ENCODE peak calls at places on chromosomes 5 and 9, in eight cellular contexts. Y is right lobe of liver, L is dorsolateral prefrontal cortex, D is left ventricle myocardium inferior, V is upper lobe of left lung, N is left lung, E is upper lobe of right lung, C is GM06990. W is an unnamed sample.
A peak's percentile ranks its signal among the peaks of the same experiment; 100 is the strongest.

GRCh38 chr9:77953590-77953989 is 78.0 kb downstream of the GNAQ start:
- DNase-seq in N (no peak), Y (no peak), V (no peak), D (no peak), L (no peak), C (no peak), E (no peak), W (peak; percentile 45)

GRCh38 chr5:9686211-9686610 is 56.1 kb upstream of the TAS2R1 start:
- DNase-seq in L (no peak), N (no peak), D (no peak), C (no peak), V (no peak), E (no peak), Y (no peak), W (no peak)

GRCh38 chr5:177546262-177546741 is 8.1 kb downstream of the FAM193B start:
- DNase-seq in Y (peak; percentile 51), L (no peak), N (no peak), E (no peak), D (no peak), C (no peak), V (no peak), W (peak; percentile 100)

GRCh38 chr9:99035313-99035712 is 69.6 kb upstream of the TGFBR1 start:
- DNase-seq in L (no peak), N (no peak), C (no peak), E (no peak), V (no peak), Y (no peak), D (no peak), W (no peak)

GRCh38 chr9:137035507-137035834 is 3.6 kb upstream of the FUT7 start:
- DNase-seq in C (no peak), E (no peak), L (no peak), V (no peak), D (no peak), N (no peak), Y (no peak), W (no peak)

GRCh38 chr9:98428452-98428851 is 173.0 kb upstream of the TBC1D2 start:
- DNase-seq in C (no peak), E (no peak), Y (no peak), V (no peak), N (no peak), L (no peak), D (no peak), W (no peak)

GRCh38 chr5:16411235-16411634 is 54.4 kb downstream of the ZNF622 start:
- DNase-seq in E (no peak), C (no peak), N (no peak), V (no peak), L (no peak), D (no peak), Y (no peak), W (peak; percentile 32)

GRCh38 chr9:6007770-6008168 is 7.7 kb downstream of the RANBP6 start:
- DNase-seq in N (peak; percentile 83), V (peak; percentile 97), D (peak; percentile 78), L (peak; percentile 75), C (peak; percentile 86), Y (peak; percentile 87), E (peak; percentile 91), W (peak; percentile 24)

GRCh38 chr5:91302958-91303357 is 80.2 kb downstream of the ARRDC3 start:
- DNase-seq in Y (no peak), V (no peak), N (no peak), C (no peak), E (no peak), L (no peak), D (no peak), W (no peak)

GRCh38 chr5:473344-474192 is 30.6 kb downstream of the EXOC3 start:
- DNase-seq in E (no peak), Y (peak; percentile 59), D (peak; percentile 41), V (no peak), L (no peak), C (peak; percentile 63), N (peak; percentile 45), W (peak; percentile 17)

GRCh38 chr9:76401580-76402354 is 7.5 kb upstream of the RFK start:
- DNase-seq in C (no peak), E (no peak), L (no peak), V (no peak), N (no peak), D (no peak), Y (no peak), W (peak; percentile 48)

GRCh38 chr5:65951330-65951729 is 25.0 kb downstream of the ERBIN start:
- DNase-seq in V (no peak), E (no peak), N (no peak), D (no peak), Y (no peak), L (no peak), C (no peak), W (no peak)

GRCh38 chr5:146659961-146660360 is 144.0 kb upstream of the GPR151 start:
- DNase-seq in E (no peak), N (no peak), Y (no peak), D (no peak), L (no peak), V (no peak), C (no peak), W (no peak)

GRCh38 chr9:112361602-112362001 is 18.3 kb upstream of the HSDL2 start:
- DNase-seq in V (no peak), E (no peak), C (no peak), Y (no peak), D (no peak), N (no peak), L (no peak), W (peak; percentile 58)

GRCh38 chr5:172616730-172617129 is 24.3 kb upstream of the NEURL1B start:
- DNase-seq in D (peak; percentile 85), C (no peak), E (no peak), Y (peak; percentile 33), V (no peak), L (no peak), N (no peak), W (peak; percentile 43)

GRCh38 chr9:109118802-109119438 is 827 bp downstream of the TMEM245 start:
- DNase-seq in V (no peak), E (no peak), N (peak; percentile 42), Y (no peak), L (peak; percentile 35), D (no peak), C (no peak), W (no peak)

GRCh38 chr5:149471406-149472183 is 79.6 kb downstream of the CSNK1A1 start:
- DNase-seq in E (no peak), C (no peak), Y (no peak), L (no peak), N (no peak), V (no peak), D (peak; percentile 38), W (peak; percentile 89)

GRCh38 chr9:97855486-97855875 is 2.5 kb downstream of the FOXE1 start:
- DNase-seq in N (no peak), D (no peak), C (no peak), V (no peak), L (no peak), Y (no peak), E (no peak), W (no peak)

GRCh38 chr9:35907732-35908483 is 1.4 kb upstream of the SPAAR start:
- DNase-seq in L (peak; percentile 31), E (peak; percentile 79), Y (no peak), V (no peak), D (peak; percentile 75), C (no peak), N (peak; percentile 67), W (peak; percentile 99)

DNA sequence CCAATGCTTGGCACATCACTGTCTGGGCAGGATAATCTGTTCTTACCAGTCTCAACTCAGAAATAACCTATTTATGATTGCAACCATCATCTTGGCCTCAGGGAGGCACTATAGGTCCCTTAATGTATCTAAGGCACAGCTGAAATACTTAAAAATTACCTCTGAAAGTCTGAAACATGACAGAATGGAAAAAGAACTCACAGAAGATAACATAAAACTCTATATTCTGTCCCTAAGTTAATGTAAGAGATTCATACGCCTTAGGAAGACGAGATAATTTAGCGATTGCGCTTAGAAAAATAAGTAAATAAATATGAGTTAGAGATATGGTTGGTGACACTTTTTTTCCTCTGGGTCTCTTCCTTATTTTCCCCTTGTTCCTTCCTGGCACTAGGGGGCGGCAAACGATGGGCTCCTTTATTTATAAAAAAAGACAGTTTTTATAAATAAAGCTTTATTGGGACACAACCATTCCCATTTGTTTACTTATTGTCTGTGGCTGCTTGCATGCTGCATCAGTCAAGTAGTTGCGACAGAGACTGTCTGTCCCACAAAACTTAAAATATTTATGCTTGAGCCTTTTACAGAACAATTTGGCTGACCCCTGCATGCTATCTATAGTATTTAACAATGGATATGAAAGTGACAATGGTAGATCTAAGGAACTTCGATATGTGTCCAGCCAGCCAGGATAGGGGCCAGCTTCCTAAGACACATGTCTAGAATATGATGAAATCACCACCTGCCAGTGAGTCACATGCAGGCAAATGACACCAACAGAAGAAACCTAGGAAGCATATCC is 79.6 kb downstream of the PDE4D start:
- DNase-seq in L (no peak), E (no peak), D (no peak), V (no peak), N (no peak), C (peak; percentile 19), Y (no peak), W (peak; percentile 68)
- H3K4me3 ChIP-seq in L (no peak overlapping the region), E (no peak overlapping the region), D (no peak overlapping the region), V (no peak overlapping the region), N (no peak overlapping the region), C (no peak overlapping the region), Y (no peak overlapping the region), W (no peak overlapping the region)

GRCh38 chr5:1850324-1851154 is 32.2 kb downstream of the IRX4 start:
- DNase-seq in E (no peak), L (no peak), V (peak; percentile 48), Y (no peak), N (no peak), D (no peak), C (no peak), W (no peak)
- TF ChIP-seq CTCF in E (no peak), L (no peak), V (no peak), Y (no peak), N (no peak), D (no peak), C (no peak), W (no peak)

GRCh38 chr5:77167695-77168111 is 42.8 kb upstream of the PDE8B start:
- DNase-seq in Y (no peak), E (no peak), C (no peak), L (no peak), V (peak; percentile 30), D (no peak), N (no peak), W (peak; percentile 93)
- H3K4me3 ChIP-seq in Y (no peak overlapping the region), E (no peak overlapping the region), C (no peak overlapping the region), L (peak overlapping the region; percentile 2), V (no peak overlapping the region), D (no peak overlapping the region), N (no peak overlapping the region), W (no peak overlapping the region)

GRCh38 chr5:170788626-170789304 is 5.2 kb downstream of the GABRP start:
- DNase-seq in E (no peak), C (no peak), L (no peak), V (no peak), D (no peak), N (no peak), Y (no peak), W (no peak)

GRCh38 chr5:170792878-170793277 is 9.4 kb downstream of the GABRP start:
- DNase-seq in Y (no peak), C (no peak), D (no peak), L (no peak), V (no peak), N (no peak), E (no peak), W (no peak)

GRCh38 chr5:170787216-170787615 is 3.7 kb downstream of the GABRP start:
- DNase-seq in L (no peak), D (no peak), V (peak; percentile 63), C (no peak), E (no peak), Y (no peak), N (no peak), W (no peak)

GRCh38 chr5:170795154-170795553 is 11.6 kb downstream of the GABRP start:
- DNase-seq in D (no peak), N (no peak), V (no peak), Y (no peak), C (no peak), L (no peak), E (no peak), W (no peak)

GRCh38 chr5:170791325-170791954 is 7.9 kb downstream of the GABRP start:
- DNase-seq in D (peak; percentile 54), N (peak; percentile 61), E (no peak), V (no peak), L (no peak), C (no peak), Y (peak; percentile 55), W (peak; percentile 58)
- TF ChIP-seq CTCF in D (peak; percentile 77), N (peak; percentile 38), E (peak; percentile 61), V (peak; percentile 80), L (peak; percentile 67), C (peak; percentile 60), Y (peak; percentile 52), W (peak; percentile 47)

W was measured in fibroblast of mammary gland.